ENCODE peak calls at places on chromosomes 11 and 22, in six cellular contexts. One of them, this sample, is unnamed. For H3K27me3, the result is how much of the 10 kb centered on the place peaks cover.

GRCh38 chr11:42631223-42631843 is 680.5 kb upstream of the API5 start:
- DNase-seq in heart left ventricle: no peak
- DNase-seq in effector memory CD4-positive, alpha-beta T cell: no peak
- DNase-seq in left ventricle myocardium inferior: no peak
- DNase-seq in lung: no peak
- DNase-seq in neuronal stem cell: no peak
- DNase-seq in this sample: peak

GRCh38 chr11:102220728-102221467 is 96.4 kb upstream of the BIRC3 start:
- DNase-seq in neuronal stem cell: no peak
- DNase-seq in left ventricle myocardium inferior: no peak
- DNase-seq in effector memory CD4-positive, alpha-beta T cell: no peak
- DNase-seq in lung: no peak
- DNase-seq in heart left ventricle: no peak
- DNase-seq in this sample: no peak

GRCh38 chr22:20647586-20648305 is 126.2 kb upstream of the SERPIND1 start:
- DNase-seq in effector memory CD4-positive, alpha-beta T cell: no peak
- DNase-seq in lung: no peak
- DNase-seq in neuronal stem cell: no peak
- DNase-seq in left ventricle myocardium inferior: no peak
- DNase-seq in heart left ventricle: no peak
- DNase-seq in this sample: no peak

GRCh38 chr22:46007848-46008261 is 30.9 kb upstream of the WNT7B start:
- DNase-seq in lung: peak
- DNase-seq in effector memory CD4-positive, alpha-beta T cell: no peak
- DNase-seq in heart left ventricle: peak
- DNase-seq in left ventricle myocardium inferior: peak
- DNase-seq in neuronal stem cell: no peak
- DNase-seq in this sample: no peak

GRCh38 chr11:134040386-134041297 is 28.2 kb upstream of the JAM3 start:
- DNase-seq in effector memory CD4-positive, alpha-beta T cell: no peak
- DNase-seq in lung: no peak
- DNase-seq in left ventricle myocardium inferior: no peak
- DNase-seq in heart left ventricle: no peak
- DNase-seq in neuronal stem cell: no peak
- DNase-seq in this sample: no peak

GRCh38 chr11:114169321-114169749 is 109.8 kb downstream of the ZBTB16 start:
- DNase-seq in effector memory CD4-positive, alpha-beta T cell: no peak
- DNase-seq in neuronal stem cell: no peak
- DNase-seq in lung: no peak
- DNase-seq in heart left ventricle: no peak
- DNase-seq in left ventricle myocardium inferior: peak
- DNase-seq in this sample: no peak

GRCh38 chr11:124961972-124962609 is 8.1 kb downstream of the CCDC15 start:
- DNase-seq in neuronal stem cell: peak
- DNase-seq in heart left ventricle: no peak
- DNase-seq in left ventricle myocardium inferior: no peak
- DNase-seq in effector memory CD4-positive, alpha-beta T cell: no peak
- DNase-seq in lung: no peak
- DNase-seq in this sample: peak

GRCh38 chr11:61961570-61962212 is 5.7 kb downstream of the FTH1 start:
- DNase-seq in left ventricle myocardium inferior: peak
- DNase-seq in heart left ventricle: peak
- DNase-seq in effector memory CD4-positive, alpha-beta T cell: no peak
- DNase-seq in lung: no peak
- DNase-seq in neuronal stem cell: no peak
- DNase-seq in this sample: no peak

GRCh38 chr11:92409956-92410355 is 185.3 kb downstream of the FAT3 start:
- DNase-seq in neuronal stem cell: no peak
- DNase-seq in effector memory CD4-positive, alpha-beta T cell: no peak
- DNase-seq in left ventricle myocardium inferior: no peak
- DNase-seq in heart left ventricle: no peak
- DNase-seq in lung: no peak
- DNase-seq in this sample: no peak

GRCh38 chr22:35970601-35971417 is 57.8 kb downstream of the RBFOX2 start:
- DNase-seq in neuronal stem cell: no peak
- DNase-seq in lung: no peak
- DNase-seq in heart left ventricle: no peak
- DNase-seq in left ventricle myocardium inferior: no peak
- DNase-seq in effector memory CD4-positive, alpha-beta T cell: no peak
- DNase-seq in this sample: no peak

GRCh38 chr11:17793642-17794170 is 59.1 kb downstream of the KCNC1 start:
- DNase-seq in neuronal stem cell: no peak
- DNase-seq in effector memory CD4-positive, alpha-beta T cell: no peak
- DNase-seq in left ventricle myocardium inferior: no peak
- DNase-seq in heart left ventricle: no peak
- DNase-seq in lung: no peak
- DNase-seq in this sample: no peak

GRCh38 chr11:11567862-11568650 is 53.7 kb downstream of the GALNT18 start:
- DNase-seq in heart left ventricle: no peak
- DNase-seq in neuronal stem cell: no peak
- DNase-seq in left ventricle myocardium inferior: no peak
- DNase-seq in lung: no peak
- DNase-seq in effector memory CD4-positive, alpha-beta T cell: no peak
- DNase-seq in this sample: no peak

GRCh38 chr22:45804986-45805325 is 133.3 kb downstream of the ATXN10 start:
- DNase-seq in lung: no peak
- DNase-seq in effector memory CD4-positive, alpha-beta T cell: no peak
- DNase-seq in heart left ventricle: no peak
- DNase-seq in left ventricle myocardium inferior: no peak
- DNase-seq in neuronal stem cell: no peak
- DNase-seq in this sample: no peak

GRCh38 chr11:30381879-30382278 is 59.0 kb downstream of the ARL14EP start:
- DNase-seq in heart left ventricle: no peak
- DNase-seq in effector memory CD4-positive, alpha-beta T cell: no peak
- DNase-seq in left ventricle myocardium inferior: no peak
- DNase-seq in neuronal stem cell: no peak
- DNase-seq in lung: no peak
- DNase-seq in this sample: peak

GRCh38 chr11:61369372-61370348 is 7.5 kb downstream of the TMEM138 start:
- DNase-seq in lung: peak
- DNase-seq in neuronal stem cell: no peak
- DNase-seq in left ventricle myocardium inferior: peak
- DNase-seq in effector memory CD4-positive, alpha-beta T cell: no peak
- DNase-seq in heart left ventricle: peak
- DNase-seq in this sample: no peak

GRCh38 chr11:129312741-129313587 is 62.7 kb upstream of the BARX2 start:
- DNase-seq in left ventricle myocardium inferior: no peak
- DNase-seq in lung: no peak
- DNase-seq in neuronal stem cell: no peak
- DNase-seq in effector memory CD4-positive, alpha-beta T cell: no peak
- DNase-seq in heart left ventricle: no peak
- DNase-seq in this sample: no peak

GRCh38 chr22:36171941-36172340 is 11.4 kb upstream of the APOL3 start:
- DNase-seq in heart left ventricle: no peak
- DNase-seq in neuronal stem cell: no peak
- DNase-seq in left ventricle myocardium inferior: no peak
- DNase-seq in effector memory CD4-positive, alpha-beta T cell: no peak
- DNase-seq in lung: no peak
- DNase-seq in this sample: no peak

GRCh38 chr22:48483764-48484528 is 1343.7 kb downstream of the BRD1 start:
- DNase-seq in heart left ventricle: no peak
- DNase-seq in neuronal stem cell: no peak
- DNase-seq in left ventricle myocardium inferior: no peak
- DNase-seq in effector memory CD4-positive, alpha-beta T cell: no peak
- DNase-seq in lung: no peak
- DNase-seq in this sample: peak
- H3K27ac ChIP-seq in heart left ventricle: no peak
- H3K27ac ChIP-seq in neuronal stem cell: no peak
- H3K27ac ChIP-seq in left ventricle myocardium inferior: no peak
- H3K27ac ChIP-seq in effector memory CD4-positive, alpha-beta T cell: no peak
- H3K27ac ChIP-seq in lung: no peak
- H3K27ac ChIP-seq in this sample: no peak

GRCh38 chr11:416051-416756 is 1.4 kb upstream of the SIGIRR start:
- DNase-seq in effector memory CD4-positive, alpha-beta T cell: no peak
- DNase-seq in heart left ventricle: peak
- DNase-seq in neuronal stem cell: no peak
- DNase-seq in lung: no peak
- DNase-seq in left ventricle myocardium inferior: no peak
- DNase-seq in this sample: peak
- H3K27me3 ChIP-seq in effector memory CD4-positive, alpha-beta T cell: under half
- H3K27me3 ChIP-seq in heart left ventricle: half or more
- H3K27me3 ChIP-seq in neuronal stem cell: under half
- H3K27me3 ChIP-seq in lung: under half
- H3K27me3 ChIP-seq in left ventricle myocardium inferior: half or more
- H3K27me3 ChIP-seq in this sample: half or more

GRCh38 chr22:34161724-34162123 is 241.4 kb upstream of the LARGE1 start:
- DNase-seq in lung: no peak
- DNase-seq in neuronal stem cell: no peak
- DNase-seq in heart left ventricle: no peak
- DNase-seq in left ventricle myocardium inferior: no peak
- DNase-seq in effector memory CD4-positive, alpha-beta T cell: no peak
- DNase-seq in this sample: no peak

DNA sequence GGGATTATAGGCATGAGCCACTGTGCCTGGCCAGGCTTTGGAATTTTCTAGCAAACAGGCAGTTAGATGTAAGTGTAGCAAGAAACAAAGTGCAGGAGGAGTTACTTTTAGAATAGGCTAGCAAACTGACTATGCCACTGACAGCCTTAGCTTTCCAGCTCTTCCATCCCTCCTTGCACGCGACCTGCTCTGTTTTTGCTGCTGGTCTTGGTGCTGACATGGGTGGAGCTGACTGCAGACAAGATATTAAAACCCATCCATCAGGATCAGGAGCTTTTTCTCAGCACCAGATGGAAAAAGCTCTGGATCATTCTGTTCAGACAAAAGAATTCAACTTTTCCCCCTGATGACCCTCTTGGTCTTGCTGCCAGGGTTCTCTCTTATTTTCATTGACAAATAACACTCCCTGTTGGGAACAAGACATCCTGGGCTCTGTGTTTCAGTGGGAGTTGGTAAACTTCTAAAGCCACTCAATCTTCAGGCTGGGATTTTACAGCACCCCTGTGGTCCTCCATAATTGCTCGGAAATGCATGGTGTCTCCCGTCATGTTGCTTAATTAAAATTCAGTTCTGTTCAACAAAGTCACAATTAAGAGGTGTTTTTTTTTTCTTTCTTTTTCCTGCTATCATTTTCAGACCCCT is 240.0 kb upstream of the LARGE1 start:
- DNase-seq in heart left ventricle: no peak
- DNase-seq in neuronal stem cell: no peak
- DNase-seq in lung: no peak
- DNase-seq in left ventricle myocardium inferior: no peak
- DNase-seq in effector memory CD4-positive, alpha-beta T cell: no peak
- DNase-seq in this sample: peak
- H3K27ac ChIP-seq in heart left ventricle: no peak
- H3K27ac ChIP-seq in neuronal stem cell: peak
- H3K27ac ChIP-seq in lung: no peak
- H3K27ac ChIP-seq in left ventricle myocardium inferior: no peak
- H3K27ac ChIP-seq in effector memory CD4-positive, alpha-beta T cell: no peak
- H3K27ac ChIP-seq in this sample: peak

DNA sequence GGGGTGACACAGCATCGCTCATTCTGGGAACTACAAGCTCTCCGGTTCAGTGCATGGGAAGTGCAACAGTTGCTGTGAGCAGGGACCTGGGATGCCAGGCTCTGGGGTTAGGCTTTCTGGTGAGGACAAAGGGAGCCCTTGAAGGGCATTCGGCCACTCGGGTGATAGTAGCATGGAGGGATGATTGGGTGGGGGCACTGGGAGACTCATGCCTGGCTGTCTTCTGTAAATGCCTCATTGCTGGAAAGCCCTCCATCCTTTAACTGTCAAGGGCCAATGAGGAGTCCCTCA is 9.9 kb downstream of the OAF start:
- DNase-seq in effector memory CD4-positive, alpha-beta T cell: no peak
- DNase-seq in neuronal stem cell: no peak
- DNase-seq in left ventricle myocardium inferior: no peak
- DNase-seq in lung: no peak
- DNase-seq in heart left ventricle: no peak
- DNase-seq in this sample: no peak
- H3K27me3 ChIP-seq in effector memory CD4-positive, alpha-beta T cell: under half
- H3K27me3 ChIP-seq in neuronal stem cell: under half
- H3K27me3 ChIP-seq in left ventricle myocardium inferior: under half
- H3K27me3 ChIP-seq in lung: under half
- H3K27me3 ChIP-seq in heart left ventricle: under half
- H3K27me3 ChIP-seq in this sample: half or more

GRCh38 chr22:40595497-40596234 is 40.9 kb downstream of the MRTFA start:
- DNase-seq in left ventricle myocardium inferior: no peak
- DNase-seq in heart left ventricle: no peak
- DNase-seq in lung: no peak
- DNase-seq in effector memory CD4-positive, alpha-beta T cell: no peak
- DNase-seq in neuronal stem cell: no peak
- DNase-seq in this sample: no peak

GRCh38 chr22:40592352-40593113 is 44.0 kb downstream of the MRTFA start:
- DNase-seq in neuronal stem cell: no peak
- DNase-seq in effector memory CD4-positive, alpha-beta T cell: no peak
- DNase-seq in left ventricle myocardium inferior: no peak
- DNase-seq in lung: no peak
- DNase-seq in heart left ventricle: no peak
- DNase-seq in this sample: no peak

GRCh38 chr22:40594924-40595323 is 41.6 kb downstream of the MRTFA start:
- DNase-seq in left ventricle myocardium inferior: no peak
- DNase-seq in heart left ventricle: no peak
- DNase-seq in neuronal stem cell: no peak
- DNase-seq in effector memory CD4-positive, alpha-beta T cell: no peak
- DNase-seq in lung: peak
- DNase-seq in this sample: no peak

GRCh38 chr22:40593460-40594273 is 42.9 kb downstream of the MRTFA start:
- DNase-seq in effector memory CD4-positive, alpha-beta T cell: no peak
- DNase-seq in lung: no peak
- DNase-seq in neuronal stem cell: no peak
- DNase-seq in heart left ventricle: no peak
- DNase-seq in left ventricle myocardium inferior: no peak
- DNase-seq in this sample: no peak

DNA sequence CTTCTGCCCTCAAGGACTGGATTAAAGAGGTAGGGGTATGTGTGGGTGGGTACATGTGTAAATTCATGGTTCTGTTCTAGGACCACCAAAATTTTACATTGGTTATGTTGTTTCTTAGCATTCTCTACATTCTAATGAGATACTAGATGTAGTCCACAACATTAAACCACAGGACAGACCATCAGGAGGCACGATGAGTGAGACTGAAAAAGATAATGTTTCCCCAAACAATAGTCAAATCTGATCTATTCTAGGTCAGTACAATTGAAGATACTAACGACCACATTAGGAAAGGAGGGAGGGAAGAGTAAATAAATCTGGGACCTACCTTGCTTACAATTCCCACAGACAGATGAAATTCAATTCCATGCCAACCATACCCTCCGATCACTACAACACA is 42.2 kb downstream of the MRTFA start:
- DNase-seq in lung: no peak
- DNase-seq in neuronal stem cell: no peak
- DNase-seq in left ventricle myocardium inferior: no peak
- DNase-seq in effector memory CD4-positive, alpha-beta T cell: no peak
- DNase-seq in heart left ventricle: no peak
- DNase-seq in this sample: no peak
- H3K27ac ChIP-seq in lung: no peak
- H3K27ac ChIP-seq in neuronal stem cell: no peak
- H3K27ac ChIP-seq in left ventricle myocardium inferior: peak
- H3K27ac ChIP-seq in effector memory CD4-positive, alpha-beta T cell: no peak
- H3K27ac ChIP-seq in heart left ventricle: no peak
- H3K27ac ChIP-seq in this sample: no peak